ENCODE peak calls at places on chromosome 20, in nine cellular contexts. W is NB4, X is heart right ventricle, Z is HCT116, C is PC-3, S is endothelial cell of umbilical vein, U is colonic mucosa, Y is tibial artery, N is cardiac fibroblast. M is an unnamed sample.

GRCh38 chr20:61041481-61041880 is 210.6 kb upstream of the CDH4 start:
- DNase-seq in W (no peak), X (no peak), Z (no peak), C (no peak), S (no peak), U (no peak), Y (no peak), N (no peak), M (no peak)

GRCh38 chr20:21389368-21389767 is 8.0 kb downstream of the NKX2-4 start:
- DNase-seq in W (no peak), X (no peak), Z (no peak), C (no peak), S (no peak), U (no peak), Y (no peak), N (no peak), M (no peak)

GRCh38 chr20:58740356-58741308 is 48.0 kb downstream of the NPEPL1 start:
- DNase-seq in W (no peak), X (no peak), Z (no peak), C (no peak), S (no peak), U (peak), Y (no peak), N (no peak), M (no peak)

GRCh38 chr20:48025061-48025515 is 239.8 kb upstream of the SULF2 start:
- DNase-seq in W (no peak), X (peak), Z (no peak), C (peak), S (no peak), U (no peak), Y (peak), N (peak), M (peak)

GRCh38 chr20:14355791-14356190 is 18.4 kb upstream of the FLRT3 start:
- DNase-seq in W (no peak), X (no peak), Z (no peak), C (no peak), S (no peak), U (no peak), Y (no peak), N (no peak), M (no peak)

GRCh38 chr20:36645353-36645752 is 643 bp downstream of the SLA2 start:
- DNase-seq in W (no peak), X (no peak), Z (no peak), C (no peak), S (no peak), U (no peak), Y (no peak), N (no peak), M (no peak)

GRCh38 chr20:56995635-56996075 is 270.8 kb downstream of the BMP7 start:
- DNase-seq in W (peak), X (no peak), Z (peak), C (peak), S (no peak), U (no peak), Y (no peak), N (no peak), M (no peak)

GRCh38 chr20:56755201-56755600 is 126.1 kb downstream of the TFAP2C start:
- DNase-seq in W (no peak), X (no peak), Z (no peak), C (no peak), S (no peak), U (no peak), Y (no peak), N (no peak), M (no peak)

GRCh38 chr20:58895099-58895795 is 42.7 kb downstream of the GNAS start:
- DNase-seq in W (no peak), X (no peak), Z (no peak), C (no peak), S (no peak), U (no peak), Y (no peak), N (no peak), M (no peak)

GRCh38 chr20:19211661-19212523 is 550 bp upstream of the SLC24A3 start:
- DNase-seq in W (peak), X (no peak), Z (no peak), C (no peak), S (no peak), U (peak), Y (no peak), N (peak), M (no peak)

GRCh38 chr20:48139262-48140041 is 354.2 kb upstream of the SULF2 start:
- DNase-seq in W (no peak), X (no peak), Z (no peak), C (peak), S (no peak), U (no peak), Y (no peak), N (no peak), M (peak)

GRCh38 chr20:61775423-61775822 is 290.3 kb downstream of the TAF4 start:
- DNase-seq in W (no peak), X (no peak), Z (no peak), C (no peak), S (no peak), U (no peak), Y (no peak), N (no peak), M (no peak)

GRCh38 chr20:59153355-59153681 is 10.3 kb upstream of the ZNF831 start:
- DNase-seq in W (no peak), X (peak), Z (no peak), C (no peak), S (no peak), U (no peak), Y (peak), N (no peak), M (no peak)

GRCh38 chr20:51487525-51488279 is 54.8 kb downstream of the NFATC2 start:
- DNase-seq in W (no peak), X (no peak), Z (peak), C (peak), S (peak), U (no peak), Y (no peak), N (peak), M (peak)

GRCh38 chr20:59385461-59385860 is 85.0 kb downstream of the EDN3 start:
- DNase-seq in W (peak), X (no peak), Z (no peak), C (no peak), S (no peak), U (no peak), Y (no peak), N (no peak), M (no peak)

GRCh38 chr20:62159052-62159451 is 15.5 kb downstream of the SS18L1 start:
- DNase-seq in W (no peak), X (no peak), Z (no peak), C (no peak), S (no peak), U (no peak), Y (no peak), N (no peak), M (no peak)

GRCh38 chr20:59775221-59776055 is 158.0 kb downstream of the SYCP2 start:
- DNase-seq in W (no peak), X (no peak), Z (no peak), C (no peak), S (no peak), U (peak), Y (no peak), N (no peak), M (no peak)

GRCh38 chr20:44092551-44093248 is 94.3 kb downstream of the JPH2 start:
- DNase-seq in W (peak), X (no peak), Z (no peak), C (peak), S (peak), U (peak), Y (no peak), N (peak), M (peak)

GRCh38 chr20:16173044-16173443 is 400.2 kb downstream of the KIF16B start:
- DNase-seq in W (no peak), X (no peak), Z (no peak), C (peak), S (no peak), U (no peak), Y (no peak), N (no peak), M (no peak)

GRCh38 chr20:40689943-40690835 is 1.2 kb upstream of the MAFB start:
- DNase-seq in W (peak), X (peak), Z (peak), C (peak), S (peak), U (peak), Y (peak), N (peak), M (peak)
- H3K4me3 ChIP-seq in W (peak), X (peak), Z (peak), C (peak), S (peak), U (peak), Y (peak), N (peak), M (peak)

GRCh38 chr20:33602826-33603590 is 59.1 kb upstream of the C20orf144 start:
- DNase-seq in W (no peak), X (no peak), Z (no peak), C (no peak), S (no peak), U (no peak), Y (no peak), N (peak), M (no peak)

GRCh38 chr20:33606114-33606771 is 55.9 kb upstream of the C20orf144 start:
- DNase-seq in W (no peak), X (no peak), Z (no peak), C (no peak), S (no peak), U (no peak), Y (no peak), N (no peak), M (no peak)

GRCh38 chr20:33604084-33604990 is 57.8 kb upstream of the C20orf144 start:
- DNase-seq in W (no peak), X (no peak), Z (no peak), C (no peak), S (no peak), U (no peak), Y (no peak), N (no peak), M (no peak)

GRCh38 chr20:33601861-33602260 is 60.3 kb upstream of the C20orf144 start:
- DNase-seq in W (peak), X (no peak), Z (no peak), C (no peak), S (no peak), U (no peak), Y (no peak), N (no peak), M (no peak)

DNA sequence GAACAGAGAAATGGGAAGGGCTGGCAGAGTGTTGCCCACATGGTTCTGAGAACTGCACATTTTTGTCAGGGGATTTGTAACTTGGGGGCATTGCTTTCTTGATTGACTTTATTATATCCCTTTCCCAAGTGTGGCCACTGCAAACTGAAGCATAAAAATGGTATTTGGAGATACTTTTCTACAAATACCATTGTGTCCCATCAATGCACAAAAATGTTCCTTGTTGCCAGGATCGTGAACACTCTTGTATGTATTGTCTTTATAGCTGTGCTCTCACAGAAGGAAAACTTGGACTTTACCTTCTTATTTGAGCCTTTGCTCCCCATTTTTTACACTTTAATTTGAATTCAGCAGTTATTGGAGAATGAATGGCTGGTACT is 57.1 kb upstream of the C20orf144 start:
- DNase-seq in W (no peak), X (no peak), Z (no peak), C (no peak), S (no peak), U (no peak), Y (no peak), N (no peak), M (no peak)
- TF ChIP-seq CTCF in W (no peak), X (no peak), Z (no peak), C (no peak), S (no peak), U (no peak), Y (no peak), N (no peak), M (no peak)

DNA sequence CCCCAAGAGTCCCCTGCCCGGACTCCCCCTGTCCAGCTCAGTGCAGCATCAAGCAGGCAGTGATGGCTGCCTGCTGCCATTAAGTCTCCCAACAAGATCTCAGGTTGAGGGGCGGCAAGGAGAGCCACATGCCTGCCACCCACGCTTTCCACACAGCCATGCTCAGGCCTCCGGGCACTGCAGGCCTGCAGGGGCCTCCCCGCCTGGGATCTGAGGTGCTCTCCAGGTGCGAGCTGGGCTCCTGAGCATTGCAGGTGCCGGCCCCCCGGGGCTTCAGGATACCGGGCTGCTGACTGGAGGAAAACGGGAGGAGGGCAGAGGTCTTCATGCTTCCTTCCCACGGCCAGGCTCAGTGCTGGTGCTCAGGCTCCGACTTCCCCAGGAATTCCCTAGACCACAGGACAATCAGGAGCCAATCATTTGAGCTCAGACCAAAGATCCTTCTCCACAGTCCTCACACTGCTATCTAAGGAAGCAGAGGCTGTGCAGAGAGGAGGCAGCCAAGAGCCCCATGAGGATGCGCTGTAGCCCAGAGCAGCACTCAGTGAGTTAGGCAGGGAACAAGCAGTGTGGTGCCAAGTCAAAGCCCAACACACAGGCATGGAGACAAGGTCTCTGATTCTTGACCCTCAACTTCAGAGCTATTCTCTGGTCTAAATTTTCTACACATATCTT is 52.7 kb downstream of the PYGB start:
- DNase-seq in W (no peak), X (no peak), Z (no peak), C (no peak), S (no peak), U (no peak), Y (no peak), N (peak), M (no peak)
- H3K4me3 ChIP-seq in W (no peak), X (no peak), Z (no peak), C (no peak), S (no peak), U (no peak), Y (no peak), N (no peak), M (no peak)

GRCh38 chr20:25540273-25540672 is 45.1 kb downstream of the NINL start:
- DNase-seq in W (peak), X (peak), Z (peak), C (peak), S (no peak), U (no peak), Y (no peak), N (peak), M (no peak)
- TF ChIP-seq CTCF in W (peak), X (peak), Z (peak), C (peak), S (no peak), U (peak), Y (peak), N (peak), M (peak)

GRCh38 chr20:41696428-41696827 is 78.3 kb upstream of the CHD6 start:
- DNase-seq in W (no peak), X (no peak), Z (no peak), C (no peak), S (no peak), U (no peak), Y (no peak), N (peak), M (peak)

GRCh38 chr20:41697861-41698559 is 79.8 kb upstream of the CHD6 start:
- DNase-seq in W (peak), X (no peak), Z (no peak), C (peak), S (peak), U (peak), Y (no peak), N (peak), M (peak)

GRCh38 chr20:41693136-41693979 is 75.2 kb upstream of the CHD6 start:
- DNase-seq in W (peak), X (peak), Z (peak), C (peak), S (peak), U (peak), Y (peak), N (peak), M (peak)

GRCh38 chr20:41692479-41693135 is 74.4 kb upstream of the CHD6 start:
- DNase-seq in W (peak), X (peak), Z (no peak), C (no peak), S (peak), U (no peak), Y (peak), N (peak), M (peak)

GRCh38 chr20:41694796-41695195 is 76.6 kb upstream of the CHD6 start:
- DNase-seq in W (peak), X (no peak), Z (no peak), C (no peak), S (no peak), U (no peak), Y (no peak), N (no peak), M (no peak)
- H3K4me3 ChIP-seq in W (no peak), X (no peak), Z (peak), C (peak), S (no peak), U (no peak), Y (no peak), N (no peak), M (no peak)

GRCh38 chr20:1811621-1812498 is 83.3 kb upstream of the SIRPA start:
- DNase-seq in W (no peak), X (no peak), Z (no peak), C (no peak), S (no peak), U (no peak), Y (no peak), N (no peak), M (no peak)
- TF ChIP-seq CTCF in W (no peak), X (no peak), Z (no peak), C (no peak), S (no peak), U (no peak), Y (no peak), N (no peak), M (no peak)

M was measured in fibroblast of the aortic adventitia.